ENCODE peak calls at places on chromosomes 11 and 22, in four cellular contexts. P, W, D and L are unnamed samples. For H3K4me1 and H3K9me3, the result is how much of the 10 kb centered on the place peaks cover.

GRCh38 chr22:29798318-29798717 is 31.1 kb downstream of the UQCR10 start:
- DNase-seq in P (no peak), W (no peak), D (no peak), L (no peak)

GRCh38 chr11:113690619-113691569 is 15.2 kb downstream of the TMPRSS5 start:
- DNase-seq in P (no peak), W (no peak), D (peak), L (peak)

GRCh38 chr11:2574553-2575535 is 125.0 kb downstream of the KCNQ1OT1 start:
- DNase-seq in P (no peak), W (peak), D (no peak), L (no peak)

GRCh38 chr22:20406686-20407408 is 12.9 kb downstream of the ZNF74 start:
- DNase-seq in P (no peak), W (no peak), D (no peak), L (no peak)

GRCh38 chr22:37639771-37640590 is 512 bp downstream of the SH3BP1 start:
- DNase-seq in P (no peak), W (peak), D (peak), L (peak)

GRCh38 chr11:85256433-85256832 is 370.7 kb downstream of the DLG2 start:
- DNase-seq in P (no peak), W (no peak), D (no peak), L (no peak)

GRCh38 chr11:70502677-70503076 is 104.3 kb downstream of the CTTN start:
- DNase-seq in P (no peak), W (peak), D (no peak), L (no peak)

GRCh38 chr11:96540875-96541274 is 151.1 kb downstream of the JRKL start:
- DNase-seq in P (no peak), W (no peak), D (no peak), L (no peak)

GRCh38 chr22:39534591-39535301 is 2.2 kb upstream of the RPS19BP1 start:
- DNase-seq in P (peak), W (peak), D (peak), L (peak)

GRCh38 chr11:28490763-28491382 is 382.7 kb downstream of the METTL15 start:
- DNase-seq in P (no peak), W (no peak), D (peak), L (peak)

GRCh38 chr11:87926250-87926970 is 248.8 kb downstream of the RAB38 start:
- DNase-seq in P (no peak), W (no peak), D (peak), L (peak)

GRCh38 chr11:65260756-65261590 is 789 bp upstream of the POLA2 start:
- DNase-seq in P (no peak), W (no peak), D (no peak), L (no peak)

GRCh38 chr11:69634069-69634468 is 6.9 kb upstream of the CCND1 start:
- DNase-seq in P (no peak), W (no peak), D (no peak), L (no peak)

GRCh38 chr11:43845816-43846215 is 34.8 kb upstream of the ALKBH3 start:
- DNase-seq in P (no peak), W (no peak), D (peak), L (no peak)

GRCh38 chr11:85590848-85591483 is 36.2 kb downstream of the DLG2 start:
- DNase-seq in P (peak), W (no peak), D (peak), L (peak)

GRCh38 chr11:69926376-69927050 is 107.3 kb upstream of the FGF3 start:
- DNase-seq in P (no peak), W (no peak), D (no peak), L (no peak)

GRCh38 chr11:23359297-23359696 is 499.0 kb upstream of the CCDC179 start:
- DNase-seq in P (peak), W (no peak), D (peak), L (peak)

GRCh38 chr22:39090426-39091064 is 6.5 kb upstream of the APOBEC3H start:
- DNase-seq in P (no peak), W (no peak), D (peak), L (no peak)

GRCh38 chr11:69599502-69599901 is 41.5 kb upstream of the CCND1 start:
- DNase-seq in P (no peak), W (no peak), D (peak), L (no peak)

GRCh38 chr11:105179542-105180278 is 40.1 kb upstream of the CARD18 start:
- DNase-seq in P (no peak), W (no peak), D (no peak), L (no peak)

GRCh38 chr22:39994566-39995345 is at the start of gene FAM83F:
- DNase-seq in P (no peak), W (peak), D (no peak), L (no peak)

GRCh38 chr11:86719781-86720463 is 47.5 kb upstream of the ME3 start:
- DNase-seq in P (no peak), W (no peak), D (peak), L (peak)

GRCh38 chr11:17603056-17603825 is 56.2 kb downstream of the OTOG start:
- DNase-seq in P (no peak), W (no peak), D (no peak), L (no peak)

GRCh38 chr11:105000797-105001196 is 22.2 kb downstream of the CASP5 start:
- DNase-seq in P (no peak), W (no peak), D (peak), L (no peak)

GRCh38 chr11:128848815-128849455 is 18.2 kb downstream of the KCNJ1 start:
- DNase-seq in P (peak), W (peak), D (peak), L (peak)

GRCh38 chr11:10866893-10867331 is 9.1 kb upstream of the ZBED5 start:
- DNase-seq in P (no peak), W (no peak), D (peak), L (peak)

GRCh38 chr11:2309251-2310072 is 7.6 kb downstream of the TSPAN32 start:
- DNase-seq in P (no peak), W (no peak), D (no peak), L (no peak)

GRCh38 chr22:23632178-23632577 is at the start of gene DRICH1:
- DNase-seq in P (no peak), W (no peak), D (no peak), L (no peak)

GRCh38 chr11:2867722-2868548 is 17.6 kb downstream of the CDKN1C start:
- DNase-seq in P (peak), W (no peak), D (no peak), L (no peak)

DNA sequence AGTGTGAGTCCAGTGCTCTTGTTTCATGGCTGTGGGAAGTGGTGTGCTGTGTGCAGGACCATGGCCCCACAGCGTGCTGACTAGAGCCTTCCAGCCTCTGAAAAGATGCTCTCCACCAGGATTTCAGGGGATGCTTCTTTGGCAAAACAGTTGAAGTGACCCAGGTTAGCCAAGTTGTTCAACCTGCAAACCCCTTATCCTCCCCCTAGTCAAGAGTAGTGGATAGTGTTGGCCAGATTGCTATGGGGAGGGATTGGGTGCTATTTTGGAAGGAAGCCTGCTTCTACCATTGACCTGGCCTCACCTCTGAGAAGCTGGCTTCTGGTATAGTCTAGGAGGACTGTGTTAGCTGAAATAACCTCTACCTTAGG is 1.7 kb downstream of the MICAL2 start:
- DNase-seq in P (no peak), W (no peak), D (no peak), L (no peak)
- H3K4me3 ChIP-seq in P (no peak), W (peak), D (peak), L (peak)

GRCh38 chr11:45662665-45663485 is 2.5 kb downstream of the CHST1 start:
- DNase-seq in P (peak), W (no peak), D (peak), L (peak)
- H3K4me1 ChIP-seq in P (under half), W (under half), D (under half), L (under half)

GRCh38 chr22:47282851-47283250 is 520.4 kb downstream of the TBC1D22A start:
- DNase-seq in P (no peak), W (no peak), D (no peak), L (no peak)

GRCh38 chr22:47284822-47285221 is 522.4 kb downstream of the TBC1D22A start:
- DNase-seq in P (no peak), W (no peak), D (no peak), L (no peak)

GRCh38 chr22:47283616-47284270 is 521.3 kb downstream of the TBC1D22A start:
- DNase-seq in P (no peak), W (no peak), D (no peak), L (no peak)

GRCh38 chr22:47285981-47286380 is 523.5 kb downstream of the TBC1D22A start:
- DNase-seq in P (no peak), W (no peak), D (no peak), L (no peak)

DNA sequence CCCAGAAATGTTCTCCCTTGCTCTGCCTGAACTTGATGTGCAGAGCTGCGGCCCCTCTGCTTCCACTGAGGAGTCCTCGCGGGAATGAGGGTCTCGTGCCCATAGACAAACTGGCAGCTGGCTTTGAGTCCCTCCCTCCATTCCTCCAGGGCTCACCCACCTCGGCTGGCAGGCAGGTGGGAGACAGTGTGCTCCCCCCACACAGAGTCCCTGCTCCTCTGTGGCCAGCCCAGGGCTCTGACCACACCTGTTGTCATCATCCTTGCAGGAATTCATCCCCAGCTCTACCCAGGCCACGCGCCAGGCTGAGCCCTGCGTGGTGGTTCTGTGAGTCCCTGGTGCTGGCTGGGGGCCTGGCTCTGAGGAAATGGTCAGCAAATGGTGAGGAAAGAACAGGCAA is 521.9 kb downstream of the TBC1D22A start:
- DNase-seq in P (no peak), W (no peak), D (no peak), L (no peak)
- H3K9me3 ChIP-seq in P (under half), W (under half), D (under half), L (under half)

GRCh38 chr22:25404556-25404922 is 159.9 kb upstream of the GRK3 start:
- DNase-seq in P (no peak), W (no peak), D (peak), L (peak)

GRCh38 chr22:25403284-25403606 is 161.2 kb upstream of the GRK3 start:
- DNase-seq in P (no peak), W (no peak), D (no peak), L (peak)

GRCh38 chr22:25403752-25404471 is 160.6 kb upstream of the GRK3 start:
- DNase-seq in P (no peak), W (no peak), D (peak), L (peak)

GRCh38 chr22:25402501-25403283 is 161.8 kb upstream of the GRK3 start:
- DNase-seq in P (no peak), W (peak), D (peak), L (peak)

DNA sequence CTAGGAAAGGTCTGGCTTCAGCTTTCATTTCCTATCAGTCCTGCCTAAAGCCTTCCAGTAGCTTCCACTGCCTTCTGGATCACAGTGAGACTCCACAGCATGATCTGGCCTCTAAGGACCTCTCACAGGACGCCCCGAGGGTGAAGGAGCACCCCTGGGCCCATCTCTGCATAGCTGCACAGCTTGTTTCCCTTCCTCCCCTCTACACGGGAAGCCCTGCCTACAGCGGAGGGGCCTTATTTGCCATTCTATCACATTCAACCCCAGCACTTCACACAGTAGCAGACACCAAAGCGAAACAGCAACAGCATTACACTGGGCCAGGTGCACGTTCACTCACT is 162.3 kb upstream of the GRK3 start:
- DNase-seq in P (no peak), W (no peak), D (no peak), L (no peak)
- H3K4me3 ChIP-seq in P (no peak), W (no peak), D (no peak), L (peak)

GRCh38 chr11:47108214-47108613 is 68.5 kb downstream of the ARFGAP2 start:
- DNase-seq in P (no peak), W (no peak), D (no peak), L (no peak)

GRCh38 chr11:47106839-47107520 is 69.7 kb downstream of the ARFGAP2 start:
- DNase-seq in P (no peak), W (no peak), D (no peak), L (no peak)

GRCh38 chr11:47105974-47106373 is 70.7 kb downstream of the ARFGAP2 start:
- DNase-seq in P (no peak), W (no peak), D (no peak), L (no peak)

GRCh38 chr11:47109051-47109791 is 67.5 kb downstream of the ARFGAP2 start:
- DNase-seq in P (peak), W (no peak), D (no peak), L (no peak)

GRCh38 chr11:47107709-47108108 is 69.0 kb downstream of the ARFGAP2 start:
- DNase-seq in P (peak), W (no peak), D (no peak), L (no peak)
- H3K4me1 ChIP-seq in P (under half), W (under half), D (under half), L (under half)

DNA sequence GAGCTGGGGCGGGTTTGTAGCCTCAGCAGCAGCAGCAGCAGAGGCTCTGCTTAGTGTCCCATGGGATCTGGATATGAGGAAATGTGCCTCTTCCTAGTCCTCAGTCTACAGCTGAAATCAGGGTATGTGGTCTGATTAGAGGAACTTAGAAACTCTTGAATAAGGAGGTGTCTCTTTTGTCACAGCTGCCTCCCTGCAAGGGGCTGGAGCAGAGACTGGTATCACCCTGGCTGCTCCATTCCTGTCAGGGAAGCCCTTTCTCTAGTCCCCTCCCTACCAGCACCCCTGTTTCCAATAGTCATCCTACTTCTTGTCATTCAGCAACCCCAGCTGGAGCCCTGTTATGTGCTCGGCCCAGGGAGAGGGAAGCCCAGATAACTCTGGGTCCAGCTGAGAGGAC is 54.3 kb downstream of the CEP164 start:
- DNase-seq in P (no peak), W (no peak), D (no peak), L (no peak)
- H3K9me3 ChIP-seq in P (under half), W (under half), D (under half), L (under half)

GRCh38 chr22:25092119-25092518 is 107.5 kb upstream of the CRYBB3 start:
- DNase-seq in P (no peak), W (no peak), D (no peak), L (no peak)
- H3K4me3 ChIP-seq in P (no peak), W (no peak), D (no peak), L (no peak)